ENCODE peak calls at places on chromosomes 6 and 20, in four cellular contexts. A, W, N and U are unnamed samples.

GRCh38 chr20:33163856-33164762 is 3.9 kb upstream of the BPIFA2 start:
- DNase-seq in N (no peak), A (no peak), W (no peak), U (no peak)

GRCh38 chr6:56891754-56892153 is 63.2 kb upstream of the BEND6 start:
- DNase-seq in N (no peak), A (no peak), W (no peak), U (no peak)

GRCh38 chr20:45407067-45407745 is 883 bp upstream of the DBNDD2 start:
- DNase-seq in W (no peak), N (no peak), A (no peak), U (no peak)

GRCh38 chr6:3749991-3750323 is 1.6 kb downstream of the PXDC1 start:
- DNase-seq in A (no peak), N (no peak), W (no peak), U (no peak)

GRCh38 chr20:44702776-44703175 is 12.4 kb upstream of the CCN5 start:
- DNase-seq in W (no peak), N (no peak), A (peak; percentile 83), U (no peak)

GRCh38 chr6:33979750-33980149 is 166.1 kb downstream of the GRM4 start:
- DNase-seq in N (no peak), W (no peak), A (no peak), U (no peak)

GRCh38 chr6:82144852-82145332 is 102.7 kb downstream of the IBTK start:
- DNase-seq in A (peak; percentile 49), N (no peak), W (no peak), U (no peak)

GRCh38 chr6:133549252-133549925 is 308.2 kb downstream of the EYA4 start:
- DNase-seq in N (no peak), A (no peak), W (no peak), U (no peak)

GRCh38 chr6:24927985-24928735 is 7.6 kb downstream of the RIPOR2 start:
- DNase-seq in W (no peak), N (no peak), A (no peak), U (no peak)

GRCh38 chr6:142842423-142843261 is 102.3 kb downstream of the HIVEP2 start:
- DNase-seq in W (peak; percentile 38), A (no peak), N (no peak), U (no peak)

GRCh38 chr20:41308290-41308691 is 9.2 kb downstream of the ZHX3 start:
- DNase-seq in N (no peak), W (no peak), A (no peak), U (no peak)

GRCh38 chr6:110284877-110285276 is 73.3 kb downstream of the METTL24 start:
- DNase-seq in A (no peak), N (no peak), W (no peak), U (no peak)

GRCh38 chr6:149470948-149471347 is 13.9 kb downstream of the ZC3H12D start:
- DNase-seq in A (no peak), W (no peak), N (no peak), U (no peak)

GRCh38 chr6:5261545-5262109 is 314 bp downstream of the FARS2 start:
- DNase-seq in A (peak; percentile 48), N (no peak), W (no peak), U (no peak)

GRCh38 chr6:41503841-41504525 is 42.2 kb upstream of the FOXP4 start:
- DNase-seq in A (no peak), W (no peak), N (no peak), U (no peak)

GRCh38 chr20:53698321-53698978 is 104.8 kb upstream of the ZNF217 start:
- DNase-seq in N (no peak), W (no peak), A (no peak), U (no peak)

GRCh38 chr6:113893866-113894265 is 36.7 kb downstream of the MARCKS start:
- DNase-seq in N (no peak), A (no peak), W (no peak), U (no peak)

GRCh38 chr6:90284745-90285481 is 11.7 kb downstream of the BACH2 start:
- DNase-seq in N (peak; percentile 34), W (no peak), A (peak; percentile 52), U (no peak)

GRCh38 chr20:49381558-49382493 is 100.6 kb downstream of the KCNB1 start:
- DNase-seq in A (peak; percentile 51), W (no peak), N (no peak), U (no peak)

GRCh38 chr6:140462495-140463311 is 1088.3 kb upstream of the CITED2 start:
- DNase-seq in N (no peak), W (no peak), A (no peak), U (no peak)

GRCh38 chr20:20078041-20078440 is 25.7 kb downstream of the CFAP61 start:
- DNase-seq in N (no peak), A (no peak), W (no peak), U (no peak)

GRCh38 chr6:142692942-142693341 is 252.0 kb downstream of the HIVEP2 start:
- DNase-seq in N (peak; percentile 31), A (peak; percentile 69), W (peak; percentile 67), U (peak; percentile 50)

GRCh38 chr6:156687875-156688549 is 89.2 kb upstream of the ARID1B start:
- DNase-seq in A (peak; percentile 36), N (no peak), W (no peak), U (no peak)

GRCh38 chr20:33606114-33606771 is 55.9 kb upstream of the C20orf144 start:
- DNase-seq in N (no peak), W (no peak), A (peak; percentile 37), U (no peak)

GRCh38 chr6:126143650-126144260 is 157.4 kb downstream of the TRMT11 start:
- DNase-seq in N (no peak), W (no peak), A (peak; percentile 25), U (no peak)

GRCh38 chr6:157268396-157268795 is 54.9 kb downstream of the TMEM242 start:
- DNase-seq in W (no peak), A (no peak), N (no peak), U (no peak)

GRCh38 chr6:168408504-168409136 is 32.4 kb upstream of the SMOC2 start:
- DNase-seq in W (no peak), A (no peak), N (no peak), U (no peak)

GRCh38 chr20:50338479-50339195 is 148.0 kb downstream of the CEBPB start:
- DNase-seq in A (peak; percentile 61), N (peak; percentile 32), W (no peak), U (no peak)

GRCh38 chr6:165937564-165938358 is 229.9 kb downstream of the TBXT start:
- DNase-seq in A (peak; percentile 1), W (no peak), N (no peak), U (no peak)